ENCODE peak calls at places on chromosomes 12 and 14, in seven cellular contexts. One of them, this sample, is unnamed.

GRCh38 chr12:75923964-75924666 is 107.5 kb downstream of the PHLDA1 start:
- DNase-seq in heart left ventricle: no peak
- DNase-seq in PC-3: no peak
- DNase-seq in keratinocyte: no peak
- DNase-seq in A549: no peak
- DNase-seq in psoas muscle: no peak
- DNase-seq in colonic mucosa: no peak
- DNase-seq in this sample: no peak

GRCh38 chr14:90839889-90840266 is 23.6 kb upstream of the TTC7B start:
- DNase-seq in A549: no peak
- DNase-seq in colonic mucosa: no peak
- DNase-seq in heart left ventricle: no peak
- DNase-seq in psoas muscle: no peak
- DNase-seq in PC-3: no peak
- DNase-seq in keratinocyte: no peak
- DNase-seq in this sample: peak; percentile 10

GRCh38 chr14:89283327-89284060 is 133.5 kb downstream of the FOXN3 start:
- DNase-seq in PC-3: no peak
- DNase-seq in psoas muscle: no peak
- DNase-seq in heart left ventricle: no peak
- DNase-seq in A549: no peak
- DNase-seq in keratinocyte: no peak
- DNase-seq in colonic mucosa: no peak
- DNase-seq in this sample: no peak

GRCh38 chr12:48631071-48631470 is 51.0 kb downstream of the KANSL2 start:
- DNase-seq in keratinocyte: no peak
- DNase-seq in colonic mucosa: no peak
- DNase-seq in psoas muscle: no peak
- DNase-seq in A549: no peak
- DNase-seq in heart left ventricle: no peak
- DNase-seq in PC-3: peak; percentile 42
- DNase-seq in this sample: no peak

GRCh38 chr14:96062010-96062409 is 22.8 kb downstream of the C14orf132 start:
- DNase-seq in keratinocyte: no peak
- DNase-seq in PC-3: no peak
- DNase-seq in colonic mucosa: no peak
- DNase-seq in A549: no peak
- DNase-seq in psoas muscle: no peak
- DNase-seq in heart left ventricle: no peak
- DNase-seq in this sample: no peak

GRCh38 chr12:131829795-131830334 is 1.7 kb downstream of the MMP17 start:
- DNase-seq in PC-3: no peak
- DNase-seq in A549: no peak
- DNase-seq in keratinocyte: no peak
- DNase-seq in colonic mucosa: no peak
- DNase-seq in heart left ventricle: no peak
- DNase-seq in psoas muscle: no peak
- DNase-seq in this sample: no peak

GRCh38 chr12:57852620-57853509 is 6.3 kb upstream of the CTDSP2 start:
- DNase-seq in keratinocyte: no peak
- DNase-seq in psoas muscle: peak; percentile 53
- DNase-seq in PC-3: no peak
- DNase-seq in colonic mucosa: no peak
- DNase-seq in heart left ventricle: peak; percentile 78
- DNase-seq in A549: no peak
- DNase-seq in this sample: peak; percentile 82

GRCh38 chr12:123134265-123134664 is 16.6 kb downstream of the PITPNM2 start:
- DNase-seq in PC-3: peak; percentile 46
- DNase-seq in colonic mucosa: no peak
- DNase-seq in psoas muscle: no peak
- DNase-seq in A549: no peak
- DNase-seq in keratinocyte: peak; percentile 70
- DNase-seq in heart left ventricle: no peak
- DNase-seq in this sample: no peak

GRCh38 chr14:55450987-55451386 is 10.6 kb upstream of the TBPL2 start:
- DNase-seq in PC-3: no peak
- DNase-seq in psoas muscle: no peak
- DNase-seq in keratinocyte: no peak
- DNase-seq in colonic mucosa: no peak
- DNase-seq in heart left ventricle: no peak
- DNase-seq in A549: no peak
- DNase-seq in this sample: no peak
- H3K4me1 ChIP-seq in PC-3: peaks cover 78% of the 10 kb centered on the region
- H3K4me1 ChIP-seq in psoas muscle: no peaks in the 10 kb centered on the region
- H3K4me1 ChIP-seq in keratinocyte: peaks cover 68% of the 10 kb centered on the region
- H3K4me1 ChIP-seq in colonic mucosa: peaks cover 5% of the 10 kb centered on the region
- H3K4me1 ChIP-seq in heart left ventricle: peaks cover 24% of the 10 kb centered on the region
- H3K4me1 ChIP-seq in A549: peaks cover 60% of the 10 kb centered on the region
- H3K4me1 ChIP-seq in this sample: no peaks in the 10 kb centered on the region

GRCh38 chr12:41188841-41189394 is 798 bp downstream of the PDZRN4 start:
- DNase-seq in keratinocyte: no peak
- DNase-seq in PC-3: no peak
- DNase-seq in heart left ventricle: no peak
- DNase-seq in psoas muscle: no peak
- DNase-seq in colonic mucosa: no peak
- DNase-seq in A549: no peak
- DNase-seq in this sample: no peak
- H3K4me3 ChIP-seq in keratinocyte: no peak overlapping the region
- H3K4me3 ChIP-seq in PC-3: no peak overlapping the region
- H3K4me3 ChIP-seq in heart left ventricle: peak overlapping the region; percentile 54
- H3K4me3 ChIP-seq in psoas muscle: peak overlapping the region; percentile 42
- H3K4me3 ChIP-seq in colonic mucosa: no peak overlapping the region
- H3K4me3 ChIP-seq in A549: peak overlapping the region; percentile 41
- H3K4me3 ChIP-seq in this sample: peak overlapping the region; percentile 43

GRCh38 chr12:90410962-90411361 is 544.0 kb downstream of the CCER1 start:
- DNase-seq in keratinocyte: no peak
- DNase-seq in heart left ventricle: peak; percentile 10
- DNase-seq in psoas muscle: no peak
- DNase-seq in colonic mucosa: no peak
- DNase-seq in PC-3: no peak
- DNase-seq in A549: no peak
- DNase-seq in this sample: no peak

GRCh38 chr12:90404071-90404470 is 550.9 kb downstream of the CCER1 start:
- DNase-seq in colonic mucosa: no peak
- DNase-seq in A549: no peak
- DNase-seq in keratinocyte: no peak
- DNase-seq in PC-3: no peak
- DNase-seq in heart left ventricle: no peak
- DNase-seq in psoas muscle: no peak
- DNase-seq in this sample: no peak

DNA sequence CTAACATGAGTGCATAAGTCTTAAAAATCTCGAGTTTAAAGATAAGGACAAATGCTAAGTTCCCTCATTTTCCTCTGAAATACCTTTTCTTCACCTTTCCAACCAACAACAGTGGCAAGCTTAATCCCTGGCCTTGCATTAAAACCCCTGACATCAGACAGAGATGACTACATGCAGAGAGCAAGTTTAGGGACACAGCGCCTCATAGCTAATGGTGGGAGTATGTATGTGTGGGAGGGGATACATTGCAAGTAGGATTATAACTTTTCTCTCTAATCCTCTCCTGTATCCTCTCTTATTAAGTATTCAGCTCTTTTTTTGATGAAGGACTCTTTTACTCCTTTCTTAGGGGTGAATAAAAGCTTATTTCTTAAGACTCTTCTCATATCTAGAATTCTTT is 547.1 kb downstream of the CCER1 start:
- DNase-seq in colonic mucosa: no peak
- DNase-seq in keratinocyte: no peak
- DNase-seq in PC-3: no peak
- DNase-seq in A549: no peak
- DNase-seq in psoas muscle: no peak
- DNase-seq in heart left ventricle: no peak
- DNase-seq in this sample: no peak
- TF ChIP-seq CTCF in colonic mucosa: no peak
- TF ChIP-seq CTCF in keratinocyte: peak; percentile 49
- TF ChIP-seq CTCF in PC-3: no peak
- TF ChIP-seq CTCF in A549: no peak
- TF ChIP-seq CTCF in psoas muscle: no peak
- TF ChIP-seq CTCF in heart left ventricle: no peak
- TF ChIP-seq CTCF in this sample: no peak

GRCh38 chr14:93035917-93036651 is 79.6 kb downstream of the ITPK1 start:
- DNase-seq in A549: no peak
- DNase-seq in PC-3: peak; percentile 39
- DNase-seq in heart left ventricle: peak; percentile 63
- DNase-seq in psoas muscle: peak; percentile 33
- DNase-seq in colonic mucosa: no peak
- DNase-seq in keratinocyte: no peak
- DNase-seq in this sample: peak; percentile 57

GRCh38 chr14:93034671-93034994 is 81.1 kb downstream of the ITPK1 start:
- DNase-seq in psoas muscle: no peak
- DNase-seq in A549: no peak
- DNase-seq in heart left ventricle: no peak
- DNase-seq in keratinocyte: no peak
- DNase-seq in PC-3: no peak
- DNase-seq in colonic mucosa: no peak
- DNase-seq in this sample: no peak

GRCh38 chr14:93036652-93037341 is 78.9 kb downstream of the ITPK1 start:
- DNase-seq in heart left ventricle: no peak
- DNase-seq in keratinocyte: no peak
- DNase-seq in colonic mucosa: no peak
- DNase-seq in psoas muscle: no peak
- DNase-seq in PC-3: no peak
- DNase-seq in A549: no peak
- DNase-seq in this sample: no peak

GRCh38 chr14:93033983-93034670 is 81.6 kb downstream of the ITPK1 start:
- DNase-seq in psoas muscle: no peak
- DNase-seq in colonic mucosa: no peak
- DNase-seq in keratinocyte: no peak
- DNase-seq in PC-3: no peak
- DNase-seq in heart left ventricle: no peak
- DNase-seq in A549: no peak
- DNase-seq in this sample: no peak

DNA sequence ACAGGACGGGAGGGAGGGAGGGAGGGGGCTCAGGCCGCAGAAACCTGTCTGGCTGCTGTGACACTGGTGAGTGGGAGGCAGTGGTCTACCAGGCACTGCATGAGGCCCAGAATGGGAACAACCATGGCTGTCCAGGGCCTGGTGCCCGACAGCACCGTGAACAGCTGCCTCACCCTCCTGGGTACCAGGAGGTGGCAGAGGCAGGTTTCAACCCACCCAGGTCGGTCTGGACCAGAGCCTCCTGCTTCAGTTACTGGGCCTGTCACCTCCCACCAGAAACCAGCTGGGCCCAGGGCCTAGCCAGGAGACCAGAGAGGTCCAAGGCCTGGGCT is 80.2 kb downstream of the ITPK1 start:
- DNase-seq in PC-3: no peak
- DNase-seq in keratinocyte: no peak
- DNase-seq in colonic mucosa: no peak
- DNase-seq in psoas muscle: no peak
- DNase-seq in heart left ventricle: no peak
- DNase-seq in A549: no peak
- DNase-seq in this sample: no peak
- H3K4me1 ChIP-seq in PC-3: peaks cover 48% of the 10 kb centered on the region
- H3K4me1 ChIP-seq in keratinocyte: peaks cover 52% of the 10 kb centered on the region
- H3K4me1 ChIP-seq in colonic mucosa: peaks cover 35% of the 10 kb centered on the region
- H3K4me1 ChIP-seq in psoas muscle: peaks cover 28% of the 10 kb centered on the region
- H3K4me1 ChIP-seq in heart left ventricle: peaks cover 88% of the 10 kb centered on the region
- H3K4me1 ChIP-seq in A549: peaks cover 94% of the 10 kb centered on the region
- H3K4me1 ChIP-seq in this sample: peaks cover 6% of the 10 kb centered on the region

GRCh38 chr12:104632724-104633181 is 176.0 kb downstream of the CHST11 start:
- DNase-seq in colonic mucosa: no peak
- DNase-seq in PC-3: no peak
- DNase-seq in psoas muscle: no peak
- DNase-seq in A549: no peak
- DNase-seq in heart left ventricle: no peak
- DNase-seq in keratinocyte: no peak
- DNase-seq in this sample: peak; percentile 62
- H3K4me3 ChIP-seq in colonic mucosa: no peak overlapping the region
- H3K4me3 ChIP-seq in PC-3: no peak overlapping the region
- H3K4me3 ChIP-seq in psoas muscle: no peak overlapping the region
- H3K4me3 ChIP-seq in A549: no peak overlapping the region
- H3K4me3 ChIP-seq in heart left ventricle: no peak overlapping the region
- H3K4me3 ChIP-seq in keratinocyte: no peak overlapping the region
- H3K4me3 ChIP-seq in this sample: no peak overlapping the region

GRCh38 chr12:86186449-86186848 is 69.7 kb downstream of the MGAT4C start:
- DNase-seq in keratinocyte: no peak
- DNase-seq in heart left ventricle: no peak
- DNase-seq in PC-3: peak; percentile 34
- DNase-seq in psoas muscle: no peak
- DNase-seq in A549: no peak
- DNase-seq in colonic mucosa: no peak
- DNase-seq in this sample: no peak
- TF ChIP-seq CTCF in keratinocyte: peak; percentile 55
- TF ChIP-seq CTCF in heart left ventricle: no peak
- TF ChIP-seq CTCF in PC-3: peak; percentile 69
- TF ChIP-seq CTCF in psoas muscle: no peak
- TF ChIP-seq CTCF in A549: no peak
- TF ChIP-seq CTCF in colonic mucosa: no peak
- TF ChIP-seq CTCF in this sample: no peak

GRCh38 chr12:120851939-120852338 is 52.2 kb downstream of the SPPL3 start:
- DNase-seq in A549: no peak
- DNase-seq in colonic mucosa: no peak
- DNase-seq in heart left ventricle: no peak
- DNase-seq in keratinocyte: no peak
- DNase-seq in psoas muscle: no peak
- DNase-seq in PC-3: no peak
- DNase-seq in this sample: no peak

GRCh38 chr12:120854804-120855203 is 49.4 kb downstream of the SPPL3 start:
- DNase-seq in A549: no peak
- DNase-seq in heart left ventricle: no peak
- DNase-seq in PC-3: no peak
- DNase-seq in colonic mucosa: no peak
- DNase-seq in psoas muscle: no peak
- DNase-seq in keratinocyte: no peak
- DNase-seq in this sample: no peak

GRCh38 chr12:120851444-120851843 is 52.7 kb downstream of the SPPL3 start:
- DNase-seq in heart left ventricle: no peak
- DNase-seq in keratinocyte: no peak
- DNase-seq in colonic mucosa: no peak
- DNase-seq in A549: no peak
- DNase-seq in PC-3: no peak
- DNase-seq in psoas muscle: no peak
- DNase-seq in this sample: no peak

GRCh38 chr12:120855823-120856589 is 48.2 kb downstream of the SPPL3 start:
- DNase-seq in heart left ventricle: no peak
- DNase-seq in A549: no peak
- DNase-seq in psoas muscle: no peak
- DNase-seq in PC-3: no peak
- DNase-seq in colonic mucosa: no peak
- DNase-seq in keratinocyte: no peak
- DNase-seq in this sample: no peak

DNA sequence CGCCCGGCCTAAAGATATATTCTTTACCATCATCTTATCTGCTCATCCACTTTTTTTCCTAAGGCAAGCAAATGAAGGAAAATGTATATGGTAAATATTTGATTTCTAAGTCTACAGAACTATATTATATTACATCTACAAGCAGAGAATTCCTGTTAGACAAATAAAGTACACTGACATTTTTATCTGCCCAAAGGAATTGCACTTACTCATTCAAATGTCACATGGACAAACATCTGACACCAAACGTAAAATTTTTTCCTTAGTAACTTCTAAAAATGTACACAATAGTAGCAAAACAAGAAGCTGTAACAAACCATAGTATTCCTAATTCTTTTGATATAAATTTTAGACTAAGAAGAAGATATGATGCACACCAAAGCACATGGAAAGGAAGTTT is 51.0 kb downstream of the SPPL3 start:
- DNase-seq in psoas muscle: no peak
- DNase-seq in heart left ventricle: no peak
- DNase-seq in A549: no peak
- DNase-seq in keratinocyte: no peak
- DNase-seq in PC-3: peak; percentile 67
- DNase-seq in colonic mucosa: no peak
- DNase-seq in this sample: no peak
- H3K4me1 ChIP-seq in psoas muscle: peaks cover 62% of the 10 kb centered on the region
- H3K4me1 ChIP-seq in heart left ventricle: peaks cover 70% of the 10 kb centered on the region
- H3K4me1 ChIP-seq in A549: peaks cover 16% of the 10 kb centered on the region
- H3K4me1 ChIP-seq in keratinocyte: peaks cover 47% of the 10 kb centered on the region
- H3K4me1 ChIP-seq in PC-3: peaks cover 37% of the 10 kb centered on the region
- H3K4me1 ChIP-seq in colonic mucosa: peaks cover 3% of the 10 kb centered on the region
- H3K4me1 ChIP-seq in this sample: peaks cover 3% of the 10 kb centered on the region

GRCh38 chr12:89731614-89732013 is 23.0 kb upstream of the ATP2B1 start:
- DNase-seq in colonic mucosa: no peak
- DNase-seq in A549: no peak
- DNase-seq in heart left ventricle: no peak
- DNase-seq in PC-3: peak; percentile 53
- DNase-seq in psoas muscle: no peak
- DNase-seq in keratinocyte: no peak
- DNase-seq in this sample: no peak
- H3K4me3 ChIP-seq in colonic mucosa: no peak overlapping the region
- H3K4me3 ChIP-seq in A549: no peak overlapping the region
- H3K4me3 ChIP-seq in heart left ventricle: no peak overlapping the region
- H3K4me3 ChIP-seq in PC-3: no peak overlapping the region
- H3K4me3 ChIP-seq in psoas muscle: no peak overlapping the region
- H3K4me3 ChIP-seq in keratinocyte: no peak overlapping the region
- H3K4me3 ChIP-seq in this sample: no peak overlapping the region

This sample was measured in uterus.